ENCODE peak calls at places on chromosome 17, in six cellular contexts. M, U, O, S, H and D are unnamed samples.

GRCh38 chr17:13437966-13438779 is 163.6 kb downstream of the HS3ST3A1 start:
- DNase-seq in H (no peak), M (no peak), O (no peak), S (peak), U (no peak), D (no peak)

GRCh38 chr17:61536417-61536955 is 54.5 kb downstream of the NACA2 start:
- DNase-seq in U (no peak), M (no peak), S (peak), O (no peak), H (no peak), D (no peak)

GRCh38 chr17:14061666-14062560 is 7.4 kb upstream of the COX10 start:
- DNase-seq in O (peak), M (no peak), H (no peak), S (peak), U (no peak), D (no peak)

GRCh38 chr17:77874303-77875050 is 84.0 kb upstream of the TNRC6C start:
- DNase-seq in S (no peak), U (no peak), H (no peak), M (no peak), O (no peak), D (no peak)

GRCh38 chr17:82888583-82889495 is 49.0 kb upstream of the ZNF750 start:
- DNase-seq in O (no peak), S (no peak), U (no peak), M (no peak), H (no peak), D (no peak)

GRCh38 chr17:19538095-19539039 is 4.7 kb downstream of the SLC47A1 start:
- DNase-seq in O (no peak), M (peak), H (peak), U (no peak), S (no peak), D (no peak)

GRCh38 chr17:41959336-41960095 is 7.1 kb upstream of the CNP start:
- DNase-seq in S (peak), O (peak), U (no peak), M (peak), H (peak), D (no peak)

GRCh38 chr17:1124896-1125774 is 54.6 kb downstream of the ABR start:
- DNase-seq in M (no peak), H (peak), U (no peak), O (no peak), S (no peak), D (no peak)

GRCh38 chr17:44203731-44204452 is 4.2 kb upstream of the ATXN7L3 start:
- DNase-seq in H (peak), M (peak), O (no peak), S (peak), U (no peak), D (no peak)

GRCh38 chr17:3043737-3044365 is 19.6 kb downstream of the OR1D5 start:
- DNase-seq in S (no peak), H (peak), U (no peak), M (peak), O (no peak), D (no peak)

GRCh38 chr17:18038861-18039534 is at the start of the genes ATPAF2 and GID4:
- DNase-seq in O (peak), U (peak), H (peak), S (peak), M (peak), D (peak)
- TF ChIP-seq CTCF in O (no peak), U (no peak), H (peak), S (peak), M (peak), D (peak)

GRCh38 chr17:38353084-38353604 is 1.5 kb downstream of the SOCS7 start:
- DNase-seq in S (no peak), H (no peak), U (no peak), M (peak), O (no peak), D (no peak)
- H3K4me3 ChIP-seq in S (peak), H (peak), U (peak), M (peak), O (peak), D (peak)

GRCh38 chr17:75289122-75289831 is at the start of gene SLC25A19:
- DNase-seq in S (peak), H (peak), M (peak), U (peak), O (peak), D (peak)
- TF ChIP-seq CTCF in S (no peak), H (peak), M (peak), U (no peak), O (no peak), D (peak)

DNA sequence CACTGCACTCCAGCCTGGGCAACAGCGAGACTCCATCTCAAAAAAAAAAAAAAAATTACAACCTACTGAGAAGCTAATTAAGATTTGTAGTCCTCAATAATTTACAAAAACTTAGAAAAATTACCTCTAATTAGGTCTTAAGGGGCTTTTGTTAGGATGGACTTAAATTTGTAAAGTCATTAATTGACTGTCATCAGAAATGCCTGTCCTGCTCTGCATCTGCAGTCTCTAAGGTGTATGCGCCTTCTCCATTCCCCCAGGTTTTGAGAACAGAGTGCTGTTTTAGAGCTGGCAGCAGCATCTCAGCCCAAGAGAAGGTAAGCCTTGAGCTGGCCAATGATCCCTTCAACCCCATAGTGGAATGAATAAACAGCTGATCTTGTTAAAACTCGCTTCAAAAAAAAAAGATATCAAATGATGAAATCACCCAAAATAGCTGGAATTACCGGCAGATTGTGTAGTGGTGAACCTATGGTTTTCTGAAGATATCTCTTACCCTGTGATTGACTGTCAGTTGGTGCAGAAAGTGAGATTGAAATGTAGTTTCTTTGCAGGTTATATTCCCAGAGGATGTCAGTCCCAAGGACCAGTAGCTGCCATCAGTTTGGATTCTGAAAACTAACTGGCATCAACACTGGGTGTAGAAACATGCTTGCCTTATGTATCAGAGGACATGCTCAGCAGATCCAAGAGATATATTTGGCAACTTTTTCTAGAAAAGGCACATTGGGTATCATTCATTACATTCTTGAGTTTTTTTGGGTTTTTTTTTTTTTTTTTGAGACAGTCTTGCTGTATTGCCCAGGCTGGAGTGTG is 25.7 kb downstream of the TRPV2 start:
- DNase-seq in M (no peak), H (no peak), S (peak), U (no peak), O (no peak), D (no peak)
- H3K4me3 ChIP-seq in M (peak), H (no peak), S (peak), U (peak), O (peak), D (peak)

GRCh38 chr17:40443196-40443987 is at the start of gene IGFBP4:
- DNase-seq in M (peak), S (peak), H (peak), O (no peak), U (no peak), D (no peak)
- TF ChIP-seq CTCF in M (peak), S (no peak), H (peak), O (peak), U (peak), D (peak)

GRCh38 chr17:7856081-7856791 is 1.1 kb downstream of the NAA38 start:
- DNase-seq in S (peak), U (no peak), H (no peak), M (peak), O (no peak), D (no peak)

GRCh38 chr17:7855643-7856080 is 796 bp downstream of the TMEM88 start:
- DNase-seq in U (no peak), O (no peak), M (no peak), S (no peak), H (no peak), D (no peak)

GRCh38 chr17:7854078-7854777 is 638 bp upstream of the TMEM88 start:
- DNase-seq in S (no peak), U (no peak), O (no peak), H (no peak), M (no peak), D (no peak)

GRCh38 chr17:7853693-7854043 is 1.2 kb upstream of the TMEM88 start:
- DNase-seq in M (no peak), H (no peak), U (no peak), S (no peak), O (no peak), D (no peak)

GRCh38 chr17:7854851-7855642 is at the start of gene TMEM88:
- DNase-seq in U (no peak), M (no peak), O (no peak), H (no peak), S (peak), D (no peak)
- H3K4me3 ChIP-seq in U (peak), M (peak), O (peak), H (peak), S (peak), D (no peak)

DNA sequence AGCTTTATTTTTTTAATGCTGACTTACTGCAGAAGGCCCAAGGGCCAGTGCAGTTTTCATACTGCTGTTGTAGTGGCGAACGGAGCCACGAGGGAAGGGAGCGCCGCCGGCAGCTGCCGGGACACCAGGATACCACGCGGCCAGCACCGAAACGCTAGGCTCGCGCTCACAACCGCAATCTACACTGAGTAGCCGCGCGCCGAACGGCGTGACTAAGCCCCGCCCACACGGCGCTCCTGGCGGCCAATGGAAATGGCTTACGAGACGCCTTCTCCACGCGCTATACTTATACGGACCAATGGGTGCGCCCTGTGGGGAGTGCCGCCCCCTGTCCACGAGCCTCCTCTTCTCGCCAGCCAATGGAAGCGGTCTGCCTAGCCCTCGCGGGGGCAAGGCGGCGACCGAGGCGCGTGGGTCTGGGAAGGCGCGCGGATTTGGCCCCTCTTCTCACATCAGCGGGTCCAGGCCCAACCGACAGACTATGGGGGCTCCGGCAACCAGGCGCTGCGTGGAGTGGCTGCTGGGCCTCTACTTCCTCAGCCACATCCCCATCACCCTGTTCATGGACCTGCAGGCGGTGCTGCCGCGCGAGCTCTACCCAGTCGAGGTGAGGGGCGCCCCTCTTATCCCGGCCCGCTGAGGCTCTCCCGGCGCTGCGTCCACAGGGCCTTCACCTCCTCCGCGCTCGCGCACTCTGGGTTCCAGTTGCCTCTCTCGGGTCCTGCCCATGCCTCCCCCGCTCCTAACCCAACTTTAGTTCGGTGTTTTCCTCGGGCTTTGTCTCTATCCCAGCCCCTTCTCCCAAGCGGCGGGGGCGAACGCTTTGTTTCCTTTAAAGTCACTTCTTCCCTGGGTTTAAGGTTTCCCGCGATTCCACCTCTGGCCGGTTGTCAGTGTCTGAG is at the start of gene TMEM97:
- DNase-seq in M (peak), O (peak), H (peak), U (peak), S (peak), D (peak)
- TF ChIP-seq CTCF in M (peak), O (no peak), H (peak), U (no peak), S (peak), D (peak)

GRCh38 chr17:47789611-47790520 is 31.7 kb downstream of the OSBPL7 start:
- DNase-seq in S (peak), H (peak), U (no peak), O (no peak), M (no peak), D (no peak)
- H3K4me3 ChIP-seq in S (peak), H (peak), U (peak), O (peak), M (no peak), D (peak)

GRCh38 chr17:73304971-73305786 is 6.6 kb downstream of the CDC42EP4 start:
- DNase-seq in U (no peak), M (no peak), O (no peak), S (peak), H (no peak), D (peak)
- TF ChIP-seq CTCF in U (peak), M (no peak), O (peak), S (peak), H (peak), D (peak)